ENCODE peak calls at places on chromosomes 5 and 9, in five cellular contexts. One of them, this sample, is unnamed.

GRCh38 chr5:176543428-176544182 is 5.5 kb upstream of the CDHR2 start:
- DNase-seq in naive thymus-derived CD8-positive, alpha-beta T cell: peak
- DNase-seq in iPS-NIHi11: peak
- DNase-seq in tibial artery: no peak
- DNase-seq in non-pigmented ciliary epithelial cell: no peak
- DNase-seq in this sample: peak

GRCh38 chr5:171288066-171288465 is 21.0 kb upstream of the TLX3 start:
- DNase-seq in naive thymus-derived CD8-positive, alpha-beta T cell: no peak
- DNase-seq in tibial artery: no peak
- DNase-seq in non-pigmented ciliary epithelial cell: no peak
- DNase-seq in iPS-NIHi11: no peak
- DNase-seq in this sample: peak

GRCh38 chr5:11322133-11322532 is 561.1 kb upstream of the DAP start:
- DNase-seq in naive thymus-derived CD8-positive, alpha-beta T cell: no peak
- DNase-seq in tibial artery: no peak
- DNase-seq in iPS-NIHi11: no peak
- DNase-seq in non-pigmented ciliary epithelial cell: no peak
- DNase-seq in this sample: no peak

GRCh38 chr5:170757182-170757601 is 26.3 kb upstream of the GABRP start:
- DNase-seq in non-pigmented ciliary epithelial cell: no peak
- DNase-seq in naive thymus-derived CD8-positive, alpha-beta T cell: no peak
- DNase-seq in iPS-NIHi11: no peak
- DNase-seq in tibial artery: peak
- DNase-seq in this sample: no peak

GRCh38 chr5:126438871-126439270 is 15.7 kb downstream of the GRAMD2B start:
- DNase-seq in non-pigmented ciliary epithelial cell: no peak
- DNase-seq in iPS-NIHi11: no peak
- DNase-seq in naive thymus-derived CD8-positive, alpha-beta T cell: no peak
- DNase-seq in tibial artery: no peak
- DNase-seq in this sample: no peak

GRCh38 chr5:1512541-1513291 is 11.0 kb downstream of the LPCAT1 start:
- DNase-seq in iPS-NIHi11: no peak
- DNase-seq in tibial artery: peak
- DNase-seq in non-pigmented ciliary epithelial cell: no peak
- DNase-seq in naive thymus-derived CD8-positive, alpha-beta T cell: no peak
- DNase-seq in this sample: no peak

GRCh38 chr5:57735754-57736153 is 253.1 kb upstream of the ACTBL2 start:
- DNase-seq in non-pigmented ciliary epithelial cell: peak
- DNase-seq in iPS-NIHi11: no peak
- DNase-seq in naive thymus-derived CD8-positive, alpha-beta T cell: no peak
- DNase-seq in tibial artery: no peak
- DNase-seq in this sample: peak

GRCh38 chr5:6700686-6701355 is 12.4 kb upstream of the TENT4A start:
- DNase-seq in iPS-NIHi11: no peak
- DNase-seq in non-pigmented ciliary epithelial cell: no peak
- DNase-seq in naive thymus-derived CD8-positive, alpha-beta T cell: no peak
- DNase-seq in tibial artery: no peak
- DNase-seq in this sample: no peak

GRCh38 chr9:130443840-130444492 is 795 bp upstream of the ASS1 start:
- DNase-seq in iPS-NIHi11: no peak
- DNase-seq in naive thymus-derived CD8-positive, alpha-beta T cell: no peak
- DNase-seq in non-pigmented ciliary epithelial cell: no peak
- DNase-seq in tibial artery: peak
- DNase-seq in this sample: no peak

GRCh38 chr5:141605523-141606277 is 13.1 kb downstream of the DIAPH1 start:
- DNase-seq in non-pigmented ciliary epithelial cell: no peak
- DNase-seq in tibial artery: peak
- DNase-seq in naive thymus-derived CD8-positive, alpha-beta T cell: peak
- DNase-seq in iPS-NIHi11: no peak
- DNase-seq in this sample: peak

GRCh38 chr5:137195483-137195882 is 303.6 kb downstream of the SPOCK1 start:
- DNase-seq in non-pigmented ciliary epithelial cell: no peak
- DNase-seq in iPS-NIHi11: no peak
- DNase-seq in naive thymus-derived CD8-positive, alpha-beta T cell: no peak
- DNase-seq in tibial artery: no peak
- DNase-seq in this sample: peak

GRCh38 chr5:115526604-115527003 is 18.0 kb downstream of the FEM1C start:
- DNase-seq in iPS-NIHi11: no peak
- DNase-seq in non-pigmented ciliary epithelial cell: no peak
- DNase-seq in tibial artery: no peak
- DNase-seq in naive thymus-derived CD8-positive, alpha-beta T cell: no peak
- DNase-seq in this sample: no peak

GRCh38 chr9:121780177-121780576 is 128.7 kb downstream of the DAB2IP start:
- DNase-seq in iPS-NIHi11: no peak
- DNase-seq in naive thymus-derived CD8-positive, alpha-beta T cell: no peak
- DNase-seq in tibial artery: no peak
- DNase-seq in non-pigmented ciliary epithelial cell: no peak
- DNase-seq in this sample: no peak

GRCh38 chr9:79629721-79630120 is 58.0 kb downstream of the TLE4 start:
- DNase-seq in tibial artery: no peak
- DNase-seq in naive thymus-derived CD8-positive, alpha-beta T cell: no peak
- DNase-seq in iPS-NIHi11: no peak
- DNase-seq in non-pigmented ciliary epithelial cell: no peak
- DNase-seq in this sample: no peak

GRCh38 chr5:141650851-141651727 is at the start of gene FCHSD1:
- DNase-seq in tibial artery: peak
- DNase-seq in iPS-NIHi11: peak
- DNase-seq in naive thymus-derived CD8-positive, alpha-beta T cell: peak
- DNase-seq in non-pigmented ciliary epithelial cell: peak
- DNase-seq in this sample: peak

GRCh38 chr5:168851902-168852321 is 272.7 kb upstream of the PANK3 start:
- DNase-seq in non-pigmented ciliary epithelial cell: peak
- DNase-seq in tibial artery: no peak
- DNase-seq in naive thymus-derived CD8-positive, alpha-beta T cell: no peak
- DNase-seq in iPS-NIHi11: no peak
- DNase-seq in this sample: peak

GRCh38 chr9:7370378-7370777 is 429.2 kb downstream of the DMAC1 start:
- DNase-seq in tibial artery: no peak
- DNase-seq in naive thymus-derived CD8-positive, alpha-beta T cell: no peak
- DNase-seq in iPS-NIHi11: peak
- DNase-seq in non-pigmented ciliary epithelial cell: no peak
- DNase-seq in this sample: no peak

GRCh38 chr9:110031511-110032173 is 176.3 kb downstream of the C9orf152 start:
- DNase-seq in naive thymus-derived CD8-positive, alpha-beta T cell: no peak
- DNase-seq in non-pigmented ciliary epithelial cell: peak
- DNase-seq in tibial artery: no peak
- DNase-seq in iPS-NIHi11: no peak
- DNase-seq in this sample: peak

GRCh38 chr5:127865273-127865672 is 162.1 kb downstream of the CCDC192 start:
- DNase-seq in non-pigmented ciliary epithelial cell: no peak
- DNase-seq in tibial artery: no peak
- DNase-seq in naive thymus-derived CD8-positive, alpha-beta T cell: no peak
- DNase-seq in iPS-NIHi11: peak
- DNase-seq in this sample: no peak

GRCh38 chr9:80163889-80164288 is 592.1 kb downstream of the TLE4 start:
- DNase-seq in tibial artery: no peak
- DNase-seq in iPS-NIHi11: no peak
- DNase-seq in non-pigmented ciliary epithelial cell: no peak
- DNase-seq in naive thymus-derived CD8-positive, alpha-beta T cell: no peak
- DNase-seq in this sample: no peak

GRCh38 chr9:27536168-27536567 is 6.6 kb upstream of the MOB3B start:
- DNase-seq in tibial artery: no peak
- DNase-seq in naive thymus-derived CD8-positive, alpha-beta T cell: no peak
- DNase-seq in non-pigmented ciliary epithelial cell: no peak
- DNase-seq in iPS-NIHi11: no peak
- DNase-seq in this sample: no peak

GRCh38 chr5:175728316-175728715 is 70.4 kb downstream of the HRH2 start:
- DNase-seq in naive thymus-derived CD8-positive, alpha-beta T cell: no peak
- DNase-seq in tibial artery: no peak
- DNase-seq in iPS-NIHi11: no peak
- DNase-seq in non-pigmented ciliary epithelial cell: no peak
- DNase-seq in this sample: no peak

GRCh38 chr9:36999728-37000333 is 34.2 kb downstream of the PAX5 start:
- DNase-seq in tibial artery: no peak
- DNase-seq in iPS-NIHi11: peak
- DNase-seq in naive thymus-derived CD8-positive, alpha-beta T cell: no peak
- DNase-seq in non-pigmented ciliary epithelial cell: no peak
- DNase-seq in this sample: no peak

GRCh38 chr9:3014164-3014563 is 170.3 kb upstream of the PUM3 start:
- DNase-seq in non-pigmented ciliary epithelial cell: no peak
- DNase-seq in naive thymus-derived CD8-positive, alpha-beta T cell: no peak
- DNase-seq in iPS-NIHi11: no peak
- DNase-seq in tibial artery: no peak
- DNase-seq in this sample: no peak

GRCh38 chr5:160187091-160187490 is 42.2 kb upstream of the FABP6 start:
- DNase-seq in non-pigmented ciliary epithelial cell: no peak
- DNase-seq in naive thymus-derived CD8-positive, alpha-beta T cell: no peak
- DNase-seq in iPS-NIHi11: no peak
- DNase-seq in tibial artery: no peak
- DNase-seq in this sample: no peak

GRCh38 chr9:114155967-114156294 is 594 bp downstream of the COL27A1 start:
- DNase-seq in tibial artery: no peak
- DNase-seq in iPS-NIHi11: peak
- DNase-seq in non-pigmented ciliary epithelial cell: no peak
- DNase-seq in naive thymus-derived CD8-positive, alpha-beta T cell: no peak
- DNase-seq in this sample: no peak